ENCODE peak calls at places on chromosome 9, in six cellular contexts. K is CD8-positive, alpha-beta T cell; N is HCT116; J is uterus; A is AG10803; U is left ventricle myocardium inferior. Q is an unnamed sample.
A peak's percentile ranks its signal among the peaks of the same experiment; 100 is the strongest.

GRCh38 chr9:76403352-76403751 is 9.1 kb upstream of the RFK start:
- DNase-seq in A (peak; percentile 90), U (no peak), N (peak; percentile 42), J (no peak), K (no peak), Q (no peak)

GRCh38 chr9:6834306-6834705 is 76.5 kb downstream of the KDM4C start:
- DNase-seq in A (no peak), U (no peak), J (no peak), K (no peak), N (no peak), Q (no peak)

GRCh38 chr9:91180930-91181268 is 180.8 kb downstream of the AUH start:
- DNase-seq in N (no peak), K (no peak), A (no peak), J (no peak), U (no peak), Q (no peak)

GRCh38 chr9:100856238-100856637 is 172.3 kb upstream of the PLPPR1 start:
- DNase-seq in J (no peak), K (no peak), N (no peak), U (no peak), A (no peak), Q (no peak)

GRCh38 chr9:77598510-77598909 is 49.6 kb downstream of the GNA14 start:
- DNase-seq in A (peak; percentile 58), N (no peak), K (no peak), U (peak; percentile 17), J (peak; percentile 31), Q (no peak)

GRCh38 chr9:5671711-5672353 is 42.9 kb downstream of the RIC1 start:
- DNase-seq in A (no peak), J (no peak), K (no peak), N (peak; percentile 78), U (no peak), Q (no peak)

GRCh38 chr9:7973123-7973522 is 173.5 kb upstream of the DMAC1 start:
- DNase-seq in A (no peak), N (no peak), U (no peak), K (no peak), J (no peak), Q (no peak)

GRCh38 chr9:94847486-94847885 is 121.0 kb downstream of the AOPEP start:
- DNase-seq in A (peak; percentile 81), J (no peak), K (no peak), U (no peak), N (no peak), Q (no peak)

GRCh38 chr9:126692759-126693427 is 79.2 kb downstream of the LMX1B start:
- DNase-seq in N (no peak), U (no peak), K (no peak), J (no peak), A (no peak), Q (no peak)

GRCh38 chr9:121499427-121500164 is at the start of gene GGTA1:
- DNase-seq in A (peak; percentile 49), K (no peak), J (peak; percentile 48), N (no peak), U (peak; percentile 76), Q (no peak)

GRCh38 chr9:93577045-93577939 is 908 bp downstream of the PHF2 start:
- DNase-seq in N (no peak), K (no peak), A (peak; percentile 29), U (peak; percentile 54), J (no peak), Q (no peak)

GRCh38 chr9:38389313-38389712 is 3.2 kb upstream of the ALDH1B1 start:
- DNase-seq in N (no peak), K (no peak), J (peak; percentile 48), A (peak; percentile 45), U (no peak), Q (peak; percentile 60)

GRCh38 chr9:134469041-134469875 is 143.0 kb downstream of the RXRA start:
- DNase-seq in K (no peak), U (peak; percentile 57), J (peak; percentile 87), N (no peak), A (peak; percentile 49), Q (no peak)

GRCh38 chr9:89714316-89714715 is 109.5 kb downstream of the GADD45G start:
- DNase-seq in K (no peak), A (peak; percentile 3), J (peak; percentile 49), N (no peak), U (no peak), Q (no peak)

GRCh38 chr9:26975728-26976707 is 19.8 kb downstream of the IFT74 start:
- DNase-seq in J (no peak), U (no peak), A (peak; percentile 43), N (peak; percentile 48), K (no peak), Q (no peak)

GRCh38 chr9:117323390-117323789 is 91.5 kb downstream of the ASTN2 start:
- DNase-seq in U (no peak), A (no peak), N (no peak), K (no peak), J (no peak), Q (no peak)

GRCh38 chr9:91500509-91501011 is 76.9 kb upstream of the NFIL3 start:
- DNase-seq in N (peak; percentile 40), U (no peak), K (no peak), A (peak; percentile 63), J (peak; percentile 48), Q (no peak)

GRCh38 chr9:134198771-134199170 is 34.4 kb upstream of the RNU6ATAC start:
- DNase-seq in N (no peak), K (no peak), A (no peak), J (no peak), U (no peak), Q (no peak)

GRCh38 chr9:136528716-136529341 is 17.0 kb downstream of the NOTCH1 start:
- DNase-seq in K (no peak), N (no peak), J (no peak), A (no peak), U (no peak), Q (no peak)

GRCh38 chr9:136531904-136532798 is 13.7 kb downstream of the NOTCH1 start:
- DNase-seq in U (no peak), J (no peak), N (no peak), A (no peak), K (no peak), Q (no peak)

GRCh38 chr9:136529516-136530471 is 16.1 kb downstream of the NOTCH1 start:
- DNase-seq in N (no peak), K (no peak), J (no peak), A (no peak), U (no peak), Q (no peak)

GRCh38 chr9:136531186-136531903 is 14.5 kb downstream of the NOTCH1 start:
- DNase-seq in A (no peak), J (no peak), K (no peak), U (no peak), N (no peak), Q (no peak)

DNA sequence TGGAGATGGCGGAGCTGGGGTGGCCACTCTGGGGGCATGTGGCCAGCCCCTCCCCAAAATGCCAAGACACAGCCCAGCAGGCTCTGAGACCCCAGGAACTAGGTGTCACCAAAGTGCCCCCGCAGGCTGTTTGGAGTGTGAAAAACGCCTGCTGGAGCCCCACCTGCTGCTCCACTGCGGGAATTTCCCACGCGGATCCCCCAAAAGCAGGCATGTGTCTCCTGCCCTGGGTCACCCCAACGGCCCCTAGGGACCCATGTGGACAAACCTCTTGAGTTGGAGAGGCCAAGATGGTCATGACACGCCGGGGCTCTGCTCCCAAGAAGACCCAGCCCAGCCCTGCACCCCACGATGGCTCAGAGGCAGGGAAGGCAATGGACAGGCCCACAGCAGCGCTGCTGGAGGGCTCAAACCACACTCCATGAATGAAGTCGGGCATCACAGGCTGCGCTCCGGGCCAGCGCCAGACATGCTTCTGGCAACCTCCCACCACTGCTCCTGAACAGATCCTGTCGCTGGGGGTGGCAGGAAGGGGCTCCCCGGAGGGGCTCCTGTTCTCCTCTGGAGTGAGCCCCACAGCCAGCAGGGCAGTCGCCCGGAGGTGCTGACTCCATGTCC is 15.3 kb downstream of the NOTCH1 start:
- DNase-seq in N (no peak), A (no peak), U (no peak), K (no peak), J (no peak), Q (no peak)
- H3K4me3 ChIP-seq in N (no peak overlapping the region), A (no peak overlapping the region), U (peak overlapping the region; percentile 5), K (no peak overlapping the region), J (no peak overlapping the region), Q (no peak overlapping the region)

DNA sequence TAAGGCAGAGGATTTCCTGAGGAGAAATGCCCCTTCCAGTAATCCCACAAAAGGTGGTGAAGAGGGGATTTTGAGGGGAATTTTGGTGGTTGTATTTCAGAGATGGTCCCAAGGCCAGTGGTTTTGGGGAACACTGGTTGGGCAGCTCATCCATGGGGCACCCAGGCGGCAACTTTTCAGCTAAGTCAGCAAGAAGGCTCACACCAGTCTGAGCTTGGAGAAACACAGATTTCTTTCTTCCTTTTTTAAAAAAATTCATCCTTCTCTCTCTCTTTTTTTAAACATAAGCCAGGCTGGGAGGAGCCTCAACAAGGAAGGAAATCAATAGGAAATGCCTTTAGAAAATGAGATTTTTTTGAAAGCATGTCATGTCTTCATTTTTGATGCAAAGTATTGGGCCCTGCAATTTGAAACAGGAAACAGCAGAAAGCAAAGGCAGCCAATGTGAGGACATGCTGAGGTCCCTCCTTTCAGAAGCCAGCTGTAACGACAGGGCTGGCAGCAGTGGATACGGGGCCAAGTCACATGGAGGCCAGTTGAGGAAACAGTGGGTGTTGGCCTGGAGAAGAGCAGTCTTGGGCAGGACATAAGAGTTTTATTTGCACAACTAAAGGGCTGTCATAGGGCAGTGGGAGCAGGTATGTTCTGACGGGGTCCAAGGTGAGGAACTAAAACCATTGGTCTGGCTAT is 155.3 kb upstream of the KLF4 start:
- DNase-seq in A (peak; percentile 34), J (peak; percentile 42), K (no peak), U (peak; percentile 48), N (no peak), Q (no peak)
- TF ChIP-seq CTCF in A (no peak), J (no peak), K (no peak), U (no peak), N (no peak), Q (no peak)

GRCh38 chr9:128551652-128552152 is 685 bp upstream of the SPTAN1 start:
- DNase-seq in A (no peak), K (no peak), J (no peak), N (no peak), U (no peak), Q (peak; percentile 44)

GRCh38 chr9:128552153-128552743 is at the start of gene SPTAN1:
- DNase-seq in K (peak; percentile 93), J (peak; percentile 94), U (peak; percentile 91), N (peak; percentile 62), A (peak; percentile 91), Q (peak; percentile 64)

GRCh38 chr9:128550226-128550625 is 2.2 kb upstream of the SPTAN1 start:
- DNase-seq in A (no peak), N (no peak), U (no peak), J (no peak), K (no peak), Q (no peak)

GRCh38 chr9:128552744-128553221 is 396 bp downstream of the SPTAN1 start:
- DNase-seq in K (peak; percentile 31), N (no peak), J (peak; percentile 48), A (peak; percentile 20), U (peak; percentile 59), Q (no peak)

GRCh38 chr9:128550770-128551651 is 1.4 kb upstream of the SPTAN1 start:
- DNase-seq in A (peak; percentile 47), N (no peak), J (peak; percentile 28), U (peak; percentile 45), K (no peak), Q (no peak)
- H3K4me3 ChIP-seq in A (peak overlapping the region; percentile 69), N (peak overlapping the region; percentile 93), J (peak overlapping the region; percentile 68), U (peak overlapping the region; percentile 99), K (no peak overlapping the region), Q (peak overlapping the region; percentile 94)

GRCh38 chr9:118596374-118597015 is 772.7 kb downstream of the BRINP1 start:
- DNase-seq in J (no peak), U (no peak), N (no peak), A (peak; percentile 51), K (no peak), Q (no peak)

GRCh38 chr9:118594428-118594827 is 774.8 kb downstream of the BRINP1 start:
- DNase-seq in K (no peak), U (no peak), A (no peak), J (no peak), N (no peak), Q (no peak)

GRCh38 chr9:118595719-118596305 is 773.4 kb downstream of the BRINP1 start:
- DNase-seq in U (no peak), K (no peak), A (peak; percentile 69), J (no peak), N (no peak), Q (no peak)
- TF ChIP-seq CTCF in U (peak; percentile 38), K (no peak), A (peak; percentile 70), J (no peak), N (no peak), Q (peak; percentile 19)